ENCODE peak calls at places on chromosomes 12 and 14, in nine cellular contexts. C is RWPE1, B is H9, R is psoas muscle, U is PC-3, V is tibial nerve, J is neural progenitor cell, A is vagina, P is lung. F is an unnamed sample.

GRCh38 chr12:49357099-49357678 is 10.1 kb upstream of the SPATS2 start:
- DNase-seq in B (no peak), A (no peak), J (peak), R (no peak), P (no peak), C (no peak), U (peak), V (no peak), F (no peak)

GRCh38 chr12:89179983-89180382 is 172.3 kb downstream of the DUSP6 start:
- DNase-seq in R (no peak), J (no peak), P (peak), V (no peak), A (no peak), U (peak), C (peak), B (no peak), F (no peak)

GRCh38 chr12:53133722-53134121 is 30.4 kb downstream of the SOAT2 start:
- DNase-seq in P (no peak), R (no peak), B (no peak), U (no peak), C (no peak), A (no peak), J (no peak), V (no peak), F (no peak)

GRCh38 chr12:14367097-14367661 is 1.7 kb downstream of the ATF7IP start:
- DNase-seq in R (no peak), P (no peak), V (no peak), U (peak), A (no peak), J (no peak), C (no peak), B (no peak), F (no peak)

GRCh38 chr12:121202407-121203355 is 7.2 kb upstream of the P2RX4 start:
- DNase-seq in V (no peak), B (no peak), P (no peak), C (no peak), U (no peak), R (no peak), A (no peak), J (no peak), F (no peak)

GRCh38 chr12:66066071-66066928 is 64.2 kb downstream of the LLPH start:
- DNase-seq in P (no peak), R (no peak), B (no peak), C (no peak), A (no peak), J (peak), U (no peak), V (no peak), F (no peak)

GRCh38 chr12:92078167-92079053 is 67.2 kb downstream of the BTG1 start:
- DNase-seq in J (no peak), B (no peak), R (no peak), P (no peak), A (no peak), C (peak), U (peak), V (no peak), F (no peak)

GRCh38 chr14:91061309-91061887 is 957 bp upstream of the RPS6KA5 start:
- DNase-seq in J (no peak), U (peak), B (no peak), P (no peak), C (no peak), R (no peak), A (no peak), V (no peak), F (no peak)

GRCh38 chr12:10847701-10848100 is 1.6 kb downstream of the PRR4 start:
- DNase-seq in U (no peak), R (no peak), P (no peak), J (no peak), B (no peak), C (no peak), A (no peak), V (no peak), F (no peak)

GRCh38 chr12:76945867-76946266 is 67.0 kb upstream of the CSRP2 start:
- DNase-seq in V (no peak), J (no peak), U (peak), R (no peak), C (peak), A (no peak), B (no peak), P (no peak), F (no peak)

GRCh38 chr14:98937712-98938505 is 334.1 kb downstream of the BCL11B start:
- DNase-seq in R (no peak), J (no peak), C (no peak), V (no peak), P (no peak), A (no peak), U (no peak), B (no peak), F (no peak)

GRCh38 chr12:54364413-54364812 is at the start of gene GPR84:
- DNase-seq in R (no peak), V (no peak), B (no peak), J (no peak), C (no peak), A (no peak), P (no peak), U (no peak), F (no peak)

GRCh38 chr12:121770388-121770787 is 23.1 kb downstream of the RHOF start:
- DNase-seq in U (no peak), R (no peak), B (no peak), C (no peak), V (no peak), J (no peak), A (no peak), P (no peak), F (no peak)

GRCh38 chr12:3214508-3215365 is 137.6 kb downstream of the TSPAN9 start:
- DNase-seq in V (no peak), R (no peak), A (no peak), U (peak), B (peak), J (peak), P (no peak), C (no peak), F (no peak)

GRCh38 chr12:43599066-43599465 is 47.1 kb upstream of the ADAMTS20 start:
- DNase-seq in P (no peak), V (no peak), J (no peak), C (no peak), R (no peak), U (no peak), A (no peak), B (no peak), F (no peak)

GRCh38 chr12:118983147-118983824 is 1.9 kb downstream of the SRRM4 start:
- DNase-seq in V (no peak), C (no peak), J (no peak), P (no peak), R (no peak), U (no peak), B (peak), A (no peak), F (no peak)

GRCh38 chr12:118981285-118982201 is at the start of gene SRRM4:
- DNase-seq in B (peak), P (no peak), U (no peak), A (no peak), C (peak), R (no peak), J (peak), V (no peak), F (peak)

GRCh38 chr12:118980407-118981014 is 830 bp upstream of the SRRM4 start:
- DNase-seq in U (no peak), J (peak), B (peak), V (no peak), P (no peak), A (no peak), C (no peak), R (no peak), F (peak)

GRCh38 chr12:118982308-118982707 is 967 bp downstream of the SRRM4 start:
- DNase-seq in A (no peak), P (no peak), R (no peak), U (no peak), B (no peak), J (no peak), V (no peak), C (no peak), F (no peak)

GRCh38 chr12:118979763-118980406 is 1.5 kb upstream of the SRRM4 start:
- DNase-seq in P (peak), A (no peak), J (peak), R (no peak), B (peak), U (peak), V (no peak), C (peak), F (peak)
- H3K27ac ChIP-seq in P (no peak), A (no peak), J (no peak), R (no peak), B (no peak), U (no peak), V (no peak), C (no peak), F (no peak)

DNA sequence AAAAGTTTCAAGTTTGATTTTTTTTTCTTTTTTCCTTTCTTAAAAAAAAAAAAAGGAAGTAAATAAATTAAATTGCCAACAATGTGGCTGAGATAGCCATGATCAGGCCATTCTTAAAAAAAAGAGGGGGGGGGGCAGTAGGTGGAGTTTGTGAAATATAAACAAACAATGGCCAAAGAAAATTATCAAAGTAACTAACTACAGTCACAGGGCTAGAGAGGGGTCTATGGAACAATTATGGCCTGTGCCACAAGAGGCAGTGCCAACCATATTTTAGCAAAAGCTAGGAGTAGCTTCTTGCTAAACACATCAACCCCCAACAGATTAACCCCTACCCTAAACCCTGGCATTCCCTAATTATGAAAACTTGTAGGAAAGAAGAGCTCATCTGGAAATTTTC is 16.2 kb upstream of the SMARCC2 start:
- DNase-seq in U (no peak), A (no peak), R (no peak), B (no peak), C (no peak), J (no peak), P (no peak), V (no peak), F (no peak)
- TF ChIP-seq CTCF in U (peak), A (no peak), R (no peak), B (no peak), C (no peak), J (no peak), P (no peak), V (no peak), F (no peak)

GRCh38 chr12:41402804-41403203 is 214.7 kb downstream of the PDZRN4 start:
- DNase-seq in V (no peak), C (no peak), J (no peak), U (peak), P (no peak), B (no peak), A (no peak), R (no peak), F (no peak)
- H3K27ac ChIP-seq in V (no peak), C (no peak), J (no peak), U (no peak), P (no peak), B (no peak), A (no peak), R (no peak), F (no peak)

GRCh38 chr14:64841121-64841611 is 38.5 kb downstream of the SPTB start:
- DNase-seq in A (no peak), U (peak), C (peak), J (peak), R (peak), B (peak), P (no peak), V (no peak), F (no peak)
- TF ChIP-seq CTCF in A (no peak), U (peak), C (no peak), J (peak), R (peak), B (peak), P (no peak), V (no peak), F (peak)

F was measured in kidney.